ENCODE peak calls at places on chromosomes 12 and 14, in ten cellular contexts. L is epithelial cell of proximal tubule, J is brain microvascular endothelial cell, S is fibroblast of mammary gland, A is Panc1, X is AG04450, B is tibial nerve, K is tibial artery, P is fibroblast of the aortic adventitia, H is lung. G is an unnamed sample.

GRCh38 chr12:103586791-103587370 is at the start of gene STAB2:
- DNase-seq in L (no peak), J (no peak), S (no peak), A (no peak), X (no peak), B (no peak), K (no peak), P (no peak), H (no peak), G (no peak)

GRCh38 chr14:53062856-53063255 is 90.3 kb downstream of the DDHD1 start:
- DNase-seq in L (no peak), J (peak), S (peak), A (no peak), X (peak), B (no peak), K (no peak), P (peak), H (no peak), G (peak)

GRCh38 chr12:20248646-20249045 is 119.7 kb upstream of the PDE3A start:
- DNase-seq in L (no peak), J (no peak), S (no peak), A (no peak), X (no peak), B (no peak), K (no peak), P (no peak), H (no peak), G (no peak)

GRCh38 chr14:24013654-24014514 is 25.2 kb downstream of the DHRS4L2 start:
- DNase-seq in L (peak), J (peak), S (peak), A (peak), X (peak), B (no peak), K (no peak), P (peak), H (peak), G (peak)

GRCh38 chr14:91295851-91296796 is 51.6 kb upstream of the GPR68 start:
- DNase-seq in L (no peak), J (no peak), S (no peak), A (no peak), X (no peak), B (no peak), K (no peak), P (no peak), H (no peak), G (no peak)

GRCh38 chr14:80549141-80549540 is 337.8 kb upstream of the DIO2 start:
- DNase-seq in L (no peak), J (no peak), S (no peak), A (no peak), X (no peak), B (no peak), K (no peak), P (peak), H (no peak), G (no peak)

GRCh38 chr14:58730793-58731464 is 93.2 kb downstream of the DACT1 start:
- DNase-seq in L (no peak), J (no peak), S (peak), A (no peak), X (no peak), B (no peak), K (no peak), P (peak), H (no peak), G (peak)

GRCh38 chr12:79527498-79527897 is 163.3 kb downstream of the PAWR start:
- DNase-seq in L (no peak), J (peak), S (no peak), A (no peak), X (no peak), B (no peak), K (no peak), P (no peak), H (no peak), G (peak)

GRCh38 chr12:20101046-20101445 is 267.3 kb upstream of the PDE3A start:
- DNase-seq in L (no peak), J (no peak), S (no peak), A (no peak), X (no peak), B (no peak), K (peak), P (no peak), H (no peak), G (peak)

GRCh38 chr12:112430929-112431328 is 12.2 kb downstream of the PTPN11 start:
- DNase-seq in L (no peak), J (no peak), S (no peak), A (no peak), X (no peak), B (no peak), K (peak), P (no peak), H (no peak), G (peak)

GRCh38 chr14:23572841-23573240 is 5.2 kb upstream of the AP1G2 start:
- DNase-seq in L (no peak), J (no peak), S (no peak), A (no peak), X (no peak), B (no peak), K (no peak), P (no peak), H (no peak), G (no peak)

GRCh38 chr14:105050551-105050897 is 14.7 kb downstream of the GPR132 start:
- DNase-seq in L (no peak), J (no peak), S (no peak), A (no peak), X (no peak), B (no peak), K (no peak), P (no peak), H (peak), G (no peak)

GRCh38 chr12:19841451-19841850 is 402.2 kb downstream of the AEBP2 start:
- DNase-seq in L (no peak), J (no peak), S (peak), A (no peak), X (no peak), B (no peak), K (no peak), P (peak), H (no peak), G (no peak)

GRCh38 chr14:20219033-20219432 is 4.5 kb upstream of the OR11H6 start:
- DNase-seq in L (no peak), J (no peak), S (peak), A (no peak), X (no peak), B (no peak), K (no peak), P (peak), H (no peak), G (no peak)

GRCh38 chr12:15526033-15526432 is 203.7 kb downstream of the PTPRO start:
- DNase-seq in L (no peak), J (no peak), S (no peak), A (no peak), X (no peak), B (no peak), K (no peak), P (no peak), H (no peak), G (no peak)
- TF ChIP-seq CTCF in L (no peak), J (no peak), S (no peak), A (no peak), X (no peak), B (no peak), K (no peak), P (no peak), H (no peak), G (no peak)

GRCh38 chr12:12788675-12789368 is 3.4 kb downstream of the APOLD1 start:
- DNase-seq in L (peak), J (no peak), S (peak), A (no peak), X (peak), B (no peak), K (peak), P (peak), H (peak), G (peak)

GRCh38 chr12:12786371-12786715 is 884 bp downstream of the APOLD1 start:
- DNase-seq in L (no peak), J (no peak), S (peak), A (no peak), X (no peak), B (no peak), K (no peak), P (peak), H (no peak), G (no peak)

GRCh38 chr12:12784911-12785814 is at the start of gene APOLD1:
- DNase-seq in L (no peak), J (peak), S (peak), A (no peak), X (no peak), B (no peak), K (peak), P (no peak), H (no peak), G (no peak)

GRCh38 chr12:12788131-12788530 is 2.7 kb downstream of the APOLD1 start:
- DNase-seq in L (no peak), J (no peak), S (peak), A (no peak), X (no peak), B (no peak), K (no peak), P (peak), H (no peak), G (no peak)

GRCh38 chr12:12786716-12787601 is 1.5 kb downstream of the APOLD1 start:
- DNase-seq in L (no peak), J (peak), S (peak), A (no peak), X (no peak), B (peak), K (peak), P (peak), H (peak), G (peak)
- H3K4me3 ChIP-seq in L (peak), J (peak), S (peak), A (peak), X (peak), B (peak), K (peak), P (peak), H (peak), G (peak)

DNA sequence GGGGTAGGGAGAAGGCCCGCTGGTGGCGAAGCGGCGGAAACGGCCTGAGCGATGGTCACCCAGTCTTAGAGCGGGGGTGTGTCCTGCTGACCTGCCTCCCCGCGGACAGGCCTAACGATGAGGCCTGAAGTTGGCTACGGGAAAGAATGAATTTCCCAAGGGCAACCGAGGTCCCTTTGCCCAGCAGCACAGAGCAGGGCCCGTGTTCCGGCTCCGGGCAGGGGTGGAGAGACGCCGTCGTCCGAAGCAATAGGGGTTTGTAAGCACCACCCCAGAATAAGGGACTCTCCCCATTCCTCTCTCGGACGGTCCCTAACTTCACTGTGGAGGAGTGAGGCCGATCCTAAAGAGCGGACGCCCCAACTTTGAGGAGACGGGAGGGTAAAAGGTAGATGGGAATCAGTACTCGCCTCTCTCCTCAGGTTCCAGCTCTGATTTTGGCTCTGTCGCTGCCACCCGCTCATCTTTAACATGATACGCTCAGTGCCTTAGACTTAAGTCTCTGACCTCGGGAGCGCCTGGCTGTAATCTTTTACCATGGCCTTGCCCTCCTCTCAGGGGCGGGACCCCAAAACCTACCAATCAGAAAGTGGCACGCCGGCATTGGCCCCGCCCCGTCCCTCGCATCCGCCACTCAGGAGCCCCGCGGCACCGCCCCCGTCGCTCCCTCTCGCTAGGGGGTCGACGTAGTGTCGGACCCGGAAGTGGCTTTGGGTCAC is at the start of gene DDIT3:
- DNase-seq in L (peak), J (peak), S (peak), A (peak), X (peak), B (peak), K (peak), P (peak), H (peak), G (peak)
- TF ChIP-seq CTCF in L (no peak), J (no peak), S (no peak), A (no peak), X (no peak), B (no peak), K (no peak), P (no peak), H (no peak), G (no peak)

GRCh38 chr12:32922546-32923297 is 26.1 kb upstream of the PKP2 start:
- DNase-seq in L (no peak), J (no peak), S (no peak), A (no peak), X (no peak), B (no peak), K (no peak), P (no peak), H (no peak), G (no peak)

GRCh38 chr12:32918890-32919791 is 22.6 kb upstream of the PKP2 start:
- DNase-seq in L (no peak), J (peak), S (peak), A (no peak), X (no peak), B (no peak), K (no peak), P (peak), H (no peak), G (no peak)

GRCh38 chr12:32920506-32921085 is 24.0 kb upstream of the PKP2 start:
- DNase-seq in L (no peak), J (no peak), S (no peak), A (no peak), X (no peak), B (no peak), K (no peak), P (no peak), H (no peak), G (no peak)

GRCh38 chr12:32921397-32921796 is 24.8 kb upstream of the PKP2 start:
- DNase-seq in L (no peak), J (peak), S (peak), A (no peak), X (no peak), B (no peak), K (no peak), P (peak), H (no peak), G (no peak)

GRCh38 chr12:32917094-32917611 is 20.6 kb upstream of the PKP2 start:
- DNase-seq in L (no peak), J (peak), S (peak), A (no peak), X (no peak), B (no peak), K (no peak), P (peak), H (no peak), G (no peak)
- H3K4me3 ChIP-seq in L (no peak), J (no peak), S (no peak), A (no peak), X (no peak), B (no peak), K (no peak), P (no peak), H (no peak), G (no peak)

GRCh38 chr14:77459072-77459723 is 1.3 kb downstream of the AHSA1 start:
- DNase-seq in L (peak), J (peak), S (peak), A (no peak), X (peak), B (peak), K (no peak), P (peak), H (peak), G (peak)
- TF ChIP-seq CTCF in L (peak), J (peak), S (peak), A (peak), X (peak), B (peak), K (peak), P (peak), H (peak), G (peak)

DNA sequence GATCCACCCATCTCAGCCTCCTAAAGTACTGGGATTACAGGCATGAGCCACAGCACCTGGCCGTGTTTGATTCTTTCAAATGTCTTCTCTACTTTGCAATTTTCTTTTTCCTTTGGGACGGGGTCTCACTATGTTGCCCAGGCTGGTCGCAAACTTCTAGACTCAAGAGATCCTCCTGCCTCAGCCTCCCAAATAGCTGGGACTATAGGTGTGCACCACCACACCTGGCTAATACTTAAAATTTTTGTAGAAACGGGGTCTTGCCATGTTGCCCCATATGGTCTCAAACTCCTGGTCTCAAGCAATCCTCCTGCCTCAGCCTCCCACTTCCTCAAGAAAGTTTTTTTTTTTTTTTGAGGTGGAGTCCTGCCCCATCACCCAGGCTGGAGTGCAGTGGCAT is 1.7 kb downstream of the GATC start:
- DNase-seq in L (no peak), J (no peak), S (no peak), A (no peak), X (no peak), B (no peak), K (no peak), P (no peak), H (no peak), G (no peak)
- H3K4me3 ChIP-seq in L (no peak), J (no peak), S (no peak), A (no peak), X (no peak), B (no peak), K (no peak), P (no peak), H (no peak), G (no peak)

GRCh38 chr14:36556811-36557433 is 25.5 kb downstream of the NKX2-8 start:
- DNase-seq in L (no peak), J (no peak), S (peak), A (no peak), X (no peak), B (no peak), K (no peak), P (peak), H (no peak), G (peak)
- TF ChIP-seq CTCF in L (peak), J (peak), S (peak), A (peak), X (peak), B (peak), K (peak), P (peak), H (peak), G (peak)

G was measured in foreskin fibroblast.